ENCODE peak calls at places on chromosomes 12 and 14, in six cellular contexts. One of them, this sample, is unnamed.

GRCh38 chr12:69000540-69001243 is 67.7 kb upstream of the CPM start:
- DNase-seq in Calu3: no peak
- DNase-seq in AG08396: peak
- DNase-seq in NCI-H2081: no peak
- DNase-seq in left lung: no peak
- DNase-seq in T-cell: no peak
- DNase-seq in this sample: no peak

GRCh38 chr12:69360348-69360672 is 767 bp downstream of the YEATS4 start:
- DNase-seq in T-cell: no peak
- DNase-seq in left lung: no peak
- DNase-seq in NCI-H2081: no peak
- DNase-seq in AG08396: no peak
- DNase-seq in Calu3: no peak
- DNase-seq in this sample: no peak

GRCh38 chr12:53820503-53820902 is 68.7 kb upstream of the CISTR start:
- DNase-seq in T-cell: no peak
- DNase-seq in AG08396: peak
- DNase-seq in Calu3: no peak
- DNase-seq in NCI-H2081: no peak
- DNase-seq in left lung: no peak
- DNase-seq in this sample: no peak

GRCh38 chr14:91381801-91382670 is 35.6 kb downstream of the CCDC88C start:
- DNase-seq in AG08396: no peak
- DNase-seq in left lung: no peak
- DNase-seq in Calu3: no peak
- DNase-seq in NCI-H2081: no peak
- DNase-seq in T-cell: no peak
- DNase-seq in this sample: no peak

GRCh38 chr14:62357362-62357761 is 595.1 kb downstream of the SNAPC1 start:
- DNase-seq in AG08396: no peak
- DNase-seq in T-cell: no peak
- DNase-seq in left lung: no peak
- DNase-seq in NCI-H2081: no peak
- DNase-seq in Calu3: no peak
- DNase-seq in this sample: no peak

GRCh38 chr14:103563089-103563620 is 395 bp downstream of the COA8 start:
- DNase-seq in Calu3: no peak
- DNase-seq in AG08396: no peak
- DNase-seq in left lung: no peak
- DNase-seq in T-cell: peak
- DNase-seq in NCI-H2081: peak
- DNase-seq in this sample: no peak

GRCh38 chr14:37195327-37195726 is 2.4 kb upstream of the MIPOL1 start:
- DNase-seq in Calu3: peak
- DNase-seq in AG08396: peak
- DNase-seq in NCI-H2081: no peak
- DNase-seq in T-cell: no peak
- DNase-seq in left lung: no peak
- DNase-seq in this sample: no peak

GRCh38 chr12:79834712-79835376 is 100.1 kb downstream of the PPP1R12A start:
- DNase-seq in Calu3: no peak
- DNase-seq in T-cell: no peak
- DNase-seq in left lung: no peak
- DNase-seq in NCI-H2081: no peak
- DNase-seq in AG08396: no peak
- DNase-seq in this sample: no peak

GRCh38 chr12:52285851-52286530 is 5.3 kb downstream of the KRT81 start:
- DNase-seq in AG08396: no peak
- DNase-seq in left lung: no peak
- DNase-seq in Calu3: no peak
- DNase-seq in NCI-H2081: no peak
- DNase-seq in T-cell: no peak
- DNase-seq in this sample: no peak

GRCh38 chr12:82838123-82838522 is 151.4 kb downstream of the TMTC2 start:
- DNase-seq in T-cell: no peak
- DNase-seq in left lung: no peak
- DNase-seq in Calu3: no peak
- DNase-seq in NCI-H2081: no peak
- DNase-seq in AG08396: no peak
- DNase-seq in this sample: no peak

GRCh38 chr14:59455411-59455810 is 9.8 kb downstream of the GPR135 start:
- DNase-seq in NCI-H2081: no peak
- DNase-seq in left lung: no peak
- DNase-seq in Calu3: no peak
- DNase-seq in T-cell: no peak
- DNase-seq in AG08396: no peak
- DNase-seq in this sample: no peak

GRCh38 chr14:54259821-54260220 is 137.0 kb upstream of the CDKN3 start:
- DNase-seq in Calu3: no peak
- DNase-seq in T-cell: no peak
- DNase-seq in AG08396: no peak
- DNase-seq in NCI-H2081: no peak
- DNase-seq in left lung: no peak
- DNase-seq in this sample: no peak

GRCh38 chr14:87000071-87000470 is 992.9 kb downstream of the GALC start:
- DNase-seq in AG08396: no peak
- DNase-seq in T-cell: no peak
- DNase-seq in left lung: no peak
- DNase-seq in NCI-H2081: no peak
- DNase-seq in Calu3: no peak
- DNase-seq in this sample: no peak

GRCh38 chr12:64218597-64218996 is 3.5 kb downstream of the KICS2 start:
- DNase-seq in NCI-H2081: no peak
- DNase-seq in AG08396: no peak
- DNase-seq in Calu3: no peak
- DNase-seq in left lung: no peak
- DNase-seq in T-cell: no peak
- DNase-seq in this sample: no peak

GRCh38 chr14:36451346-36452065 is 68.5 kb downstream of the NKX2-1 start:
- DNase-seq in T-cell: no peak
- DNase-seq in AG08396: no peak
- DNase-seq in left lung: no peak
- DNase-seq in Calu3: no peak
- DNase-seq in NCI-H2081: no peak
- DNase-seq in this sample: no peak

GRCh38 chr14:101502761-101503392 is 58.4 kb upstream of the DIO3 start:
- DNase-seq in Calu3: no peak
- DNase-seq in T-cell: no peak
- DNase-seq in NCI-H2081: no peak
- DNase-seq in AG08396: no peak
- DNase-seq in left lung: peak
- DNase-seq in this sample: no peak

GRCh38 chr12:132329036-132329738 is at the start of gene GALNT9:
- DNase-seq in Calu3: no peak
- DNase-seq in T-cell: peak
- DNase-seq in NCI-H2081: no peak
- DNase-seq in left lung: peak
- DNase-seq in AG08396: no peak
- DNase-seq in this sample: no peak

GRCh38 chr12:2586159-2587035 is 208.4 kb upstream of the FKBP4 start:
- DNase-seq in AG08396: peak
- DNase-seq in NCI-H2081: no peak
- DNase-seq in T-cell: no peak
- DNase-seq in left lung: no peak
- DNase-seq in Calu3: no peak
- DNase-seq in this sample: no peak

GRCh38 chr14:30753452-30753851 is 120.9 kb upstream of the COCH start:
- DNase-seq in AG08396: no peak
- DNase-seq in T-cell: no peak
- DNase-seq in Calu3: no peak
- DNase-seq in left lung: no peak
- DNase-seq in NCI-H2081: no peak
- DNase-seq in this sample: no peak

GRCh38 chr12:92030618-92031017 is 115.0 kb downstream of the BTG1 start:
- DNase-seq in T-cell: peak
- DNase-seq in Calu3: no peak
- DNase-seq in NCI-H2081: no peak
- DNase-seq in left lung: no peak
- DNase-seq in AG08396: no peak
- DNase-seq in this sample: peak

GRCh38 chr14:76870146-76870545 is 43.9 kb downstream of the LRRC74A start:
- DNase-seq in Calu3: peak
- DNase-seq in left lung: no peak
- DNase-seq in AG08396: no peak
- DNase-seq in T-cell: peak
- DNase-seq in NCI-H2081: no peak
- DNase-seq in this sample: no peak

GRCh38 chr12:98645572-98646067 is 530 bp downstream of the APAF1 start:
- DNase-seq in Calu3: peak
- DNase-seq in left lung: no peak
- DNase-seq in AG08396: peak
- DNase-seq in NCI-H2081: no peak
- DNase-seq in T-cell: peak
- DNase-seq in this sample: peak

GRCh38 chr14:34571771-34572170 is 32.3 kb upstream of the EAPP start:
- DNase-seq in Calu3: no peak
- DNase-seq in NCI-H2081: no peak
- DNase-seq in left lung: peak
- DNase-seq in AG08396: no peak
- DNase-seq in T-cell: no peak
- DNase-seq in this sample: no peak

GRCh38 chr12:83573676-83574075 is 887.0 kb downstream of the TMTC2 start:
- DNase-seq in T-cell: no peak
- DNase-seq in AG08396: peak
- DNase-seq in Calu3: peak
- DNase-seq in NCI-H2081: no peak
- DNase-seq in left lung: no peak
- DNase-seq in this sample: no peak

GRCh38 chr12:57112492-57113294 is 1.5 kb upstream of the STAT6 start:
- DNase-seq in AG08396: no peak
- DNase-seq in NCI-H2081: peak
- DNase-seq in Calu3: no peak
- DNase-seq in left lung: no peak
- DNase-seq in T-cell: no peak
- DNase-seq in this sample: no peak

GRCh38 chr12:49537231-49537708 is 1.6 kb upstream of the KCNH3 start:
- DNase-seq in AG08396: no peak
- DNase-seq in Calu3: no peak
- DNase-seq in T-cell: no peak
- DNase-seq in left lung: no peak
- DNase-seq in NCI-H2081: no peak
- DNase-seq in this sample: no peak

GRCh38 chr12:89369166-89369565 is 16.9 kb upstream of the DUSP6 start:
- DNase-seq in T-cell: no peak
- DNase-seq in AG08396: no peak
- DNase-seq in left lung: no peak
- DNase-seq in Calu3: no peak
- DNase-seq in NCI-H2081: no peak
- DNase-seq in this sample: no peak

GRCh38 chr14:75249251-75249957 is 29.2 kb upstream of the FOS start:
- DNase-seq in T-cell: peak
- DNase-seq in AG08396: no peak
- DNase-seq in Calu3: peak
- DNase-seq in left lung: no peak
- DNase-seq in NCI-H2081: peak
- DNase-seq in this sample: peak

GRCh38 chr12:61916856-61917255 is 343.3 kb upstream of the USP15 start:
- DNase-seq in AG08396: no peak
- DNase-seq in T-cell: no peak
- DNase-seq in Calu3: no peak
- DNase-seq in left lung: no peak
- DNase-seq in NCI-H2081: no peak
- DNase-seq in this sample: no peak

GRCh38 chr14:61476737-61477410 is 155.5 kb downstream of the PRKCH start:
- DNase-seq in left lung: no peak
- DNase-seq in AG08396: peak
- DNase-seq in Calu3: peak
- DNase-seq in NCI-H2081: no peak
- DNase-seq in T-cell: peak
- DNase-seq in this sample: no peak

GRCh38 chr12:1579626-1580025 is 14.8 kb downstream of the FBXL14 start:
- DNase-seq in T-cell: no peak
- DNase-seq in AG08396: no peak
- DNase-seq in left lung: no peak
- DNase-seq in NCI-H2081: no peak
- DNase-seq in Calu3: no peak
- DNase-seq in this sample: no peak

GRCh38 chr14:22872833-22873520 is 1.4 kb downstream of the LRP10 start:
- DNase-seq in NCI-H2081: no peak
- DNase-seq in left lung: no peak
- DNase-seq in AG08396: no peak
- DNase-seq in T-cell: no peak
- DNase-seq in Calu3: no peak
- DNase-seq in this sample: peak

GRCh38 chr12:118727196-118727595 is 254.1 kb upstream of the SRRM4 start:
- DNase-seq in AG08396: no peak
- DNase-seq in T-cell: no peak
- DNase-seq in NCI-H2081: no peak
- DNase-seq in left lung: no peak
- DNase-seq in Calu3: no peak
- DNase-seq in this sample: no peak

GRCh38 chr14:44941591-44941990 is 20.2 kb downstream of the KLHL28 start:
- DNase-seq in Calu3: no peak
- DNase-seq in left lung: no peak
- DNase-seq in NCI-H2081: no peak
- DNase-seq in AG08396: no peak
- DNase-seq in T-cell: no peak
- DNase-seq in this sample: no peak

GRCh38 chr12:44874981-44875416 is 1.1 kb downstream of the NELL2 start:
- DNase-seq in left lung: no peak
- DNase-seq in NCI-H2081: peak
- DNase-seq in Calu3: no peak
- DNase-seq in T-cell: peak
- DNase-seq in AG08396: peak
- DNase-seq in this sample: peak

This sample was measured in GM20000.